ENCODE peak calls at places on chromosome 13, in eight cellular contexts. Q, V, W, B, K, L, I and M are unnamed samples.

GRCh38 chr13:98826156-98826555 is 73.7 kb upstream of the SLC15A1 start:
- DNase-seq in V (peak), I (no peak), L (peak), Q (no peak), K (no peak), B (no peak), W (no peak), M (no peak)

GRCh38 chr13:20192470-20193141 is at the start of gene GJB2:
- DNase-seq in I (no peak), B (no peak), K (no peak), Q (no peak), V (no peak), L (no peak), W (peak), M (peak)

GRCh38 chr13:45615501-45616101 is at the start of gene ERICH6B:
- DNase-seq in Q (no peak), W (peak), L (peak), K (peak), I (no peak), B (no peak), V (peak), M (peak)

GRCh38 chr13:98984118-98984517 is 6.3 kb upstream of the DOCK9 start:
- DNase-seq in V (no peak), Q (no peak), K (no peak), I (no peak), B (no peak), W (no peak), L (no peak), M (no peak)

GRCh38 chr13:34349091-34349722 is 531.3 kb downstream of the RFC3 start:
- DNase-seq in L (peak), Q (no peak), B (no peak), V (peak), K (peak), W (no peak), I (peak), M (peak)

GRCh38 chr13:61275251-61275650 is 140.4 kb downstream of the PCDH20 start:
- DNase-seq in I (no peak), W (no peak), V (no peak), L (no peak), B (no peak), K (no peak), Q (no peak), M (no peak)

GRCh38 chr13:37701972-37702371 is 103.4 kb upstream of the POSTN start:
- DNase-seq in L (peak), K (no peak), W (no peak), V (peak), Q (no peak), B (no peak), I (peak), M (peak)

GRCh38 chr13:30615851-30616311 is 1.8 kb upstream of the USPL1 start:
- DNase-seq in Q (no peak), K (no peak), L (peak), W (no peak), I (no peak), B (no peak), V (peak), M (peak)

GRCh38 chr13:35824825-35825224 is 306.4 kb downstream of the DCLK1 start:
- DNase-seq in K (no peak), V (no peak), B (no peak), L (no peak), Q (no peak), W (no peak), I (no peak), M (no peak)

GRCh38 chr13:24215732-24216131 is 55.2 kb downstream of the SPATA13 start:
- DNase-seq in L (peak), V (peak), B (no peak), W (no peak), Q (no peak), K (peak), I (no peak), M (peak)

GRCh38 chr13:66405908-66406802 is 824.0 kb downstream of the PCDH9 start:
- DNase-seq in Q (no peak), K (no peak), W (no peak), L (peak), I (peak), B (no peak), V (peak), M (peak)

GRCh38 chr13:66994097-66994496 is 236.0 kb downstream of the PCDH9 start:
- DNase-seq in W (peak), L (peak), V (peak), I (no peak), B (peak), K (peak), Q (peak), M (peak)

GRCh38 chr13:94776956-94777355 is 64.6 kb upstream of the SOX21 start:
- DNase-seq in L (no peak), B (no peak), K (no peak), I (no peak), V (no peak), Q (no peak), W (no peak), M (no peak)

GRCh38 chr13:44803390-44803789 is 185.9 kb downstream of the NUFIP1 start:
- DNase-seq in V (no peak), I (no peak), W (no peak), B (no peak), K (no peak), L (no peak), Q (no peak), M (no peak)

DNA sequence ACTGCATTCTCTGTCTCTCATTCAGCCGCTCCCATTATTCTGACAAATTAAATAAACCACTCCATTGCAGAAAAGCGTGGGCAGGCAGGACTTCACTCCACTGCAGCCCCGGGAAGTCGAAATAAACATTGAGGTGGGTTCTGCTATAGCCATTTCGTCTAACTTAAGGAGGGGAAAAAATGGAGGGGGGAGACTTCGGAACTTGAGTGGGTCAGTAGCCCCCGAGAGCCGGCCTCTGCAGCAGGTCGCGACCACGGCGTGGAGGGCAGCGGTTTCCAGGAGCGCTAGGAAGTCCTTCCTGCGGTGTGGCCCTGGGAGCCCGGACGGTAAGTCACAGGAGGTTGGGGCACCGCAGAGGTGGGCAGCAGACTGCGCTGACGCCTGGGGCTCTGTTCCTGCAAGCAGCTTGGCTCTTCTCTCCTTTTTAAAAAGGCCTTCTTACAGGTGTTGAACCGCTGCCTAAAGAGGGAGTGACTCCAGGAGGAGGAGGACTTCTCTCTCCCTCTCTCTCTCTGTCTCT is 94.6 kb upstream of the SOX1 start:
- DNase-seq in L (no peak), W (no peak), I (no peak), K (no peak), V (no peak), B (peak), Q (no peak), M (no peak)
- TF ChIP-seq CTCF in L (no peak), W (no peak), I (no peak), K (no peak), V (no peak), B (no peak), Q (no peak), M (no peak)

GRCh38 chr13:47672245-47672975 is 328.7 kb downstream of the SUCLA2 start:
- DNase-seq in V (peak), I (no peak), B (no peak), L (peak), W (no peak), Q (no peak), K (no peak), M (no peak)
- TF ChIP-seq CTCF in V (no peak), I (no peak), B (no peak), L (no peak), W (no peak), Q (no peak), K (no peak), M (no peak)

DNA sequence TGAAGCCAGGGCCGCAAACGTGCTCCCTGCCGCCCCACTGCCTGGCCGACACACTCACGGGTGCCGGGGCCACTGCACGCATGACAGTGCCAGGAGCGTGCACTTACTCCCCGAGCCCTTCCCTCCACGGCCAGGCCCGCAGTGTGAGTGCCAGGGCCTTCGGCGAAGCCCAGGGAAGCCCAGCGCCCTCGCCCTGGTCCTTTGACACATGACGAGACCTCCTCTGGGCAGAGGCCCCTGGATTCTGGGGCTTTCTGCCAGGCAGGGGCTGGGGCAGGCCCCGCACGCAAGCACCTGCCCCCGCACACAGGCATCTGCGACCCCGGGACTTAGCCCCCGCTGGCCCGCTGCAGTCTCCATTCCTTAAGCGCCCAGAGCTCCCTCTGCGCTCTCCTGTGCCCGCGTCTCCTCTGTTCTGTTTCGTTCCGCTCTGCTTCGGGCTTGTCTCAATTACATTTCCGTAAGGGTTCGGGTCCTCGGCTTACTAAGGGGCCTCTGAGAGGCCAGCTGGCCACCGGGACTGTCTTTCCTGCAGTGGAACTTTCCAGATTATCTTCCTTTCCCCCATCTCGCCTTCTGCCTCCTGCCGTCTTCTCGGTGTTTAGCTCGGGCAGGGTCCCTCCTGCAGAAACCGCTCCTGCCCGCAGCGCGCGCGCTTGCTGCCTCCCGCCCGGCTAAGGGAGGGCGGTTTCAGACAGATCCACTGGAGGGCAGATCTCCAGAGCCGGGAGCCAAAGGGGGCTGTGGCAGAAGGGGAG is 98.8 kb downstream of the ING1 start:
- DNase-seq in V (peak), I (no peak), K (no peak), L (peak), B (peak), Q (no peak), W (peak), M (peak)
- TF ChIP-seq CTCF in V (peak), I (peak), K (no peak), L (no peak), B (peak), Q (no peak), W (peak), M (no peak)

DNA sequence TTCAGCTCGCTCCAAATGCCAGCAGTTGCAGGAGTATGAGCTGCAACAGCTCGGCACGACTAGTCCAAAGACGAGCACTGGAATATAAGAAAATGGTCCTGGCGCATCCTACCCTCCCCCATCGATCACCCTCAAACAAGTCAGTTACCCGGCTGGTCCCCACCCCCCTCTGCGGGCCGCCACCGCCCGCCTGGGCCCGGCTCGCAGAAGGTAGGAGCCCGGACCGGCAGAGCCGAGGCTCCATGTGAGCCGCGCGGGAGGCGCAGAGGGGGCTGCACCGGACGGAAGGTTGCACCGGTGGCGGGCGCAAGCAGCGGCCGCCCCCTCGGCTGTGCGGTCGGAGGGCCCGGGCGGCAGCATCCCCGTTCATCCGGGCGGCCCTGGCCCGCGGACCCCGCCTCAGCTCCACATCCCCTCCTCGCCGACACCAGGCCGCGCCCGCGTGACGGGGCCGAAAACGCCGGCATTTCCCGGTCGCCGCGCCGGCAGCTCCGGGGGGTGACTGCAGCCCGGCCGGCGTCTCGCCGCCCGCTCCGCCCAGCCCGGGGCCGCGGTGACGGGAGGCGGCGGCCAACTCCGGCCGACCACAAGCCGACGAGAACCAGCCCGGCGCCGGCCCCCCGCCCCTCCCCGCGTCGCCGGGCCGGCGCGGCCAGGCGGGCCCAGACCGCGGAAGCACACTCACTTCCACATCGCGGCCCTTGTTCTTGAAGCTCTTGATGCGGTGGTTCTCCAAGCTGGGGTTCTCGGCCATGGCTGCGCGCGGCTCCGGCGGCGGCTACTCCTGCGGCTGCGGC is 531 bp downstream of the KPNA3 start:
- DNase-seq in I (no peak), W (peak), V (peak), K (peak), B (peak), L (peak), Q (no peak), M (peak)
- TF ChIP-seq CTCF in I (no peak), W (no peak), V (no peak), K (no peak), B (no peak), L (no peak), Q (no peak), M (no peak)

DNA sequence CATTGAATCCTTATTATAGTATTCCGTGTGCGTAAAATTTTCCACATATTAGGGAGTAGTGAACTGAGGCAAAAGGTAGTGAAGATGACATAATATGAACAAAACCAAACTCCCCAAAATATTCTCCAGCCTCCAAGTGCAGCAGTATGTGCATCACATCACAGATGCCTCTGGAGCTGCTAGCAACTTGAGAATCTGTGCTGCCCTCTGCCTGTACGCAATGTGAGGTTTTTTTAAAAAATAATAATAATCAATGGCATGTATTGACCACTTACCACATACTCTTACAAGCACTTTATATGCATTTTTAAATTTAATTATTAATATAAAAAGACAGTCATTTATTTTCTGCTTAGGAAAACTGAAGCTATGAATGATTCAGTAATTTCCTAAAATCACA is 583.0 kb upstream of the SPRY2 start:
- DNase-seq in K (no peak), W (peak), I (no peak), V (peak), B (no peak), L (peak), Q (no peak), M (peak)
- TF ChIP-seq CTCF in K (no peak), W (peak), I (no peak), V (peak), B (peak), L (no peak), Q (peak), M (peak)

DNA sequence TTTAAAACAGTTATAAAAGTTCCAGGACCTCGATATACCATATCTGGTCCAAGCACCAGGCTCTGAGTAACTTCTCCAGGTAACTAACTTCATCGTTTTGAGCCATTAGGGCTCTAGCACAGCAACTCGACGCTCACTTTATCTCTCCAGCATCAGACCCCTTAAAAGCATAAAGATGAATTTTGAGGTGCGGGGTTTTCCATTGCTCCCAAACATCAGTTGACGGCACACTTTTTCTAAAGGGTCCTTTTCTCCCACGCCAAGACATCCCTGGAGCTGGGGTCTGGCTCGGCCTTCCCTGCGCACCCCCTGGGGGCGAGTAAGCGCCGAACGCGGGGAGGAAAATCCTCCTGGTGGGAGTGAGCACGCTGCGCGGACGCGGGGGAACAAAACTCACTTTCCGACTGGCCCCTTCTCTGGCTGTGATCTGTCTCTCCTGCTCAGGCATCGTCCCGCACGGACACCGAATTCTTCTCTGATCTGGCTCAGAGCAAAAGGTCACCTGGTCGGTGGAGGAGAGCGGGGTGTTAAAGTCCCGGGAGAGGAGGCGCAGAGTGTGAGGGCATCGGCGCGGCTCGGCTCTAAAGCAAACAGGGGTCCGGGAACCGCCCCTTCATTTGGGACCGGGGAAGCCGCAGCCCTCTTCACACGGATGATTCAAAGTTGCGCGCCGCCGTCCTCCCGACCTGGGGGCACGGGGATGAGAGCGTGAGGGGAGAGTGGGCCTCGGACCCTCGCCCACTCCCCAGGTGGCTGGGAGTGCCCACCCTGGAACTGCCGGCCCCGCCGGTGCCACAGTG is at the start of gene ATP7B:
- DNase-seq in K (peak), V (no peak), W (peak), L (no peak), Q (no peak), B (no peak), I (no peak), M (peak)
- TF ChIP-seq CTCF in K (no peak), V (peak), W (peak), L (peak), Q (peak), B (no peak), I (peak), M (no peak)

GRCh38 chr13:112442483-112443090 is 66.4 kb downstream of the SPACA7 start:
- DNase-seq in Q (no peak), L (no peak), W (peak), I (no peak), B (no peak), V (no peak), K (no peak), M (peak)

GRCh38 chr13:112444416-112445399 is 68.6 kb downstream of the SPACA7 start:
- DNase-seq in Q (no peak), V (no peak), B (peak), W (no peak), L (no peak), I (no peak), K (no peak), M (no peak)

GRCh38 chr13:112441779-112442310 is 65.7 kb downstream of the SPACA7 start:
- DNase-seq in V (no peak), Q (no peak), L (no peak), B (no peak), K (no peak), I (no peak), W (no peak), M (no peak)

GRCh38 chr13:112444001-112444311 is 67.8 kb downstream of the SPACA7 start:
- DNase-seq in B (peak), I (no peak), L (peak), K (peak), Q (no peak), V (peak), W (peak), M (peak)

DNA sequence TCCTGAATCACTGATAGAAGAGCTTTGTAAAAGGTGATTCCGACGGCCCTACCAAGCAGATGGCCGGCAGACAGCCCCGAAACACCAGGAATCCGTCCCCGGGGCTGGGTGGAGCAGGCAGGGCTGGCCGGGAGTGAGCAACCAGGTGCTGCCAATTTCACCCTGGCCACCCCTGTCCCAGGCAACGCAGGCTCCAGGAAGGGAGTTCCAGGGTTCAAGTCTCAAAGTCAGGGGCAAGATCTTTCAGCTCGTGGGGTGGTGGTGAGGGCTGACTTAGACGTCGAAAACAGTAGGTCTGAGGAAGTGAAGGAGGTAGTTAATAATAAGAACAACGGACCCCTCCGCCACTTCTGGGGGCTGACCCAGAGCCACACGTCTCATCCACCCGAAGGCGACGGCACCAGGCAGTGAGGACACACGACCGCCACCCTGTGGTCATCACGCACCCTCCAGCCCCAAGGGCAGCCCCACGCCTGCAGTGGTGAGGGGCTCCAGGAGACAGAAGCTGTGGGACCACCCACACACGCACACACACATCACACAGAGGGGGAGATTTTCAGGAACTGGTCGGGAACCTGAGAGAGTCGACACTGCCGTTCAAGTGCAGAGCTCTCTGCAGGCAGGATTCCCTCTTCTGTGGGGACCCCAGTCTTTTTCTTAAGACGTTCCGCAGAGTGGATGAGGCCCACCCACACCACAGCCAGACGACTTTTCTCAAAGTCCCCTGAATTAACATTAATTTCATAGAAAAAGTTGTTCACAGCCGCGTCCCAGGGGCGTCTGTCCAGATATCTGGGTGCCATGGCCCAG is 67.2 kb downstream of the SPACA7 start:
- DNase-seq in L (peak), K (no peak), Q (no peak), I (no peak), B (no peak), V (peak), W (peak), M (no peak)
- TF ChIP-seq CTCF in L (peak), K (no peak), Q (no peak), I (peak), B (no peak), V (peak), W (peak), M (peak)

DNA sequence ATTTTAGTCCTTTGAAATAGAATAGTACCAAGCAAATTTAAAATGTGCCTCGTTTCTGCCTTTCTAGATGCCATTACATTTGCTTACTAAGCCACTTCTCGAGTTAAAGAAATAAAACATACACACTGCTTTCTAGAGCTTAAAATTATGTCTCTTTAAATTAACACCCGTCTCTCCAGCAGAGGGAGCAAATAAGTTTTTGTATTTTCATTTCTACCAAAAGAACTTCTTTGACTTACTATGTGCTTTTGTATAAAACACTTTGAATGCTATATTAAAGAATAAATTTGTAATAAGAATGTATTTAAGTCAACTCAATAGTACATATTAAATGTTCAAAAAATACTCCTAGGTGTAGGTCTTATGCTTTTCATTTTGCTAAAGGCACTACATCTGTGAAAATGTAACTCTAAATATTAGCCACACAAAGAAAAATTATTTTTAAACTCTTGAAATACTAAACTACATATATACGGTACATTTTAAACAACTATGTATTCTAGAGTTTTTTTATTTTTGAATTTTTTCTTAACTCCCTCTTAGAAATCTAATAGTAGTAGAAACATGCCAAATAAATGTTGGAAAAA is 269.3 kb upstream of the MIR17HG start:
- DNase-seq in W (peak), V (peak), L (peak), B (no peak), K (no peak), I (no peak), Q (no peak), M (peak)
- TF ChIP-seq CTCF in W (no peak), V (peak), L (no peak), B (peak), K (no peak), I (peak), Q (peak), M (peak)